ENCODE peak calls at places on chromosome 4, in six cellular contexts. One of them, this sample, is unnamed.

GRCh38 chr4:128349921-128350320 is 62.3 kb upstream of the PGRMC2 start:
- DNase-seq in K562: no peak
- DNase-seq in H1: no peak
- DNase-seq in HCT116: no peak
- DNase-seq in GM12878: no peak
- DNase-seq in HepG2: peak
- DNase-seq in this sample: no peak

GRCh38 chr4:168124008-168124641 is 31.8 kb downstream of the ANXA10 start:
- DNase-seq in K562: no peak
- DNase-seq in H1: no peak
- DNase-seq in HCT116: no peak
- DNase-seq in GM12878: no peak
- DNase-seq in HepG2: no peak
- DNase-seq in this sample: no peak

GRCh38 chr4:98341309-98341708 is 80.1 kb downstream of the RAP1GDS1 start:
- DNase-seq in K562: no peak
- DNase-seq in H1: no peak
- DNase-seq in HCT116: no peak
- DNase-seq in GM12878: no peak
- DNase-seq in HepG2: no peak
- DNase-seq in this sample: no peak

GRCh38 chr4:21830272-21830671 is 118.3 kb downstream of the KCNIP4 start:
- DNase-seq in K562: no peak
- DNase-seq in H1: no peak
- DNase-seq in HCT116: no peak
- DNase-seq in GM12878: no peak
- DNase-seq in HepG2: no peak
- DNase-seq in this sample: no peak

GRCh38 chr4:106096454-106096853 is 201.2 kb downstream of the NPNT start:
- DNase-seq in K562: no peak
- DNase-seq in H1: no peak
- DNase-seq in HCT116: no peak
- DNase-seq in GM12878: no peak
- DNase-seq in HepG2: no peak
- DNase-seq in this sample: no peak

GRCh38 chr4:177728361-177729152 is 286.3 kb upstream of the AGA start:
- DNase-seq in K562: no peak
- DNase-seq in H1: no peak
- DNase-seq in HCT116: peak
- DNase-seq in GM12878: no peak
- DNase-seq in HepG2: peak
- DNase-seq in this sample: no peak

GRCh38 chr4:84944952-84945351 is 21.5 kb downstream of the WDFY3 start:
- DNase-seq in K562: no peak
- DNase-seq in H1: no peak
- DNase-seq in HCT116: no peak
- DNase-seq in GM12878: no peak
- DNase-seq in HepG2: peak
- DNase-seq in this sample: no peak

GRCh38 chr4:2792711-2793577 is at the start of gene SH3BP2:
- DNase-seq in K562: peak
- DNase-seq in H1: no peak
- DNase-seq in HCT116: peak
- DNase-seq in GM12878: no peak
- DNase-seq in HepG2: peak
- DNase-seq in this sample: peak

GRCh38 chr4:89836897-89837384 is at the start of gene SNCA:
- DNase-seq in K562: peak
- DNase-seq in H1: peak
- DNase-seq in HCT116: no peak
- DNase-seq in GM12878: no peak
- DNase-seq in HepG2: no peak
- DNase-seq in this sample: peak

GRCh38 chr4:126991965-126992364 is 640.8 kb upstream of the INTU start:
- DNase-seq in K562: no peak
- DNase-seq in H1: no peak
- DNase-seq in HCT116: no peak
- DNase-seq in GM12878: no peak
- DNase-seq in HepG2: no peak
- DNase-seq in this sample: no peak

GRCh38 chr4:32226201-32226600 is 1506.0 kb downstream of the PCDH7 start:
- DNase-seq in K562: no peak
- DNase-seq in H1: no peak
- DNase-seq in HCT116: peak
- DNase-seq in GM12878: no peak
- DNase-seq in HepG2: no peak
- DNase-seq in this sample: no peak

GRCh38 chr4:112514079-112514448 is 1.9 kb downstream of the NEUROG2 start:
- DNase-seq in K562: no peak
- DNase-seq in H1: no peak
- DNase-seq in HCT116: no peak
- DNase-seq in GM12878: no peak
- DNase-seq in HepG2: no peak
- DNase-seq in this sample: no peak

GRCh38 chr4:137514401-137515116 is 17.7 kb downstream of the PCDH18 start:
- DNase-seq in K562: no peak
- DNase-seq in H1: no peak
- DNase-seq in HCT116: no peak
- DNase-seq in GM12878: no peak
- DNase-seq in HepG2: no peak
- DNase-seq in this sample: no peak

GRCh38 chr4:32003548-32003947 is 1283.4 kb downstream of the PCDH7 start:
- DNase-seq in K562: no peak
- DNase-seq in H1: no peak
- DNase-seq in HCT116: no peak
- DNase-seq in GM12878: no peak
- DNase-seq in HepG2: no peak
- DNase-seq in this sample: no peak

GRCh38 chr4:71293705-71294104 is 45.1 kb upstream of the SLC4A4 start:
- DNase-seq in K562: no peak
- DNase-seq in H1: no peak
- DNase-seq in HCT116: no peak
- DNase-seq in GM12878: no peak
- DNase-seq in HepG2: no peak
- DNase-seq in this sample: no peak

GRCh38 chr4:68591204-68591603 is 15.1 kb upstream of the UGT2B17 start:
- DNase-seq in K562: no peak
- DNase-seq in H1: no peak
- DNase-seq in HCT116: no peak
- DNase-seq in GM12878: no peak
- DNase-seq in HepG2: no peak
- DNase-seq in this sample: no peak
- TF ChIP-seq ZNF274 in K562: no peak
- TF ChIP-seq ZNF274 in H1: no peak
- TF ChIP-seq ZNF274 in HCT116: no peak
- TF ChIP-seq ZNF274 in GM12878: no peak
- TF ChIP-seq ZNF274 in HepG2: no peak
- TF ChIP-seq ZNF274 in this sample: no peak

DNA sequence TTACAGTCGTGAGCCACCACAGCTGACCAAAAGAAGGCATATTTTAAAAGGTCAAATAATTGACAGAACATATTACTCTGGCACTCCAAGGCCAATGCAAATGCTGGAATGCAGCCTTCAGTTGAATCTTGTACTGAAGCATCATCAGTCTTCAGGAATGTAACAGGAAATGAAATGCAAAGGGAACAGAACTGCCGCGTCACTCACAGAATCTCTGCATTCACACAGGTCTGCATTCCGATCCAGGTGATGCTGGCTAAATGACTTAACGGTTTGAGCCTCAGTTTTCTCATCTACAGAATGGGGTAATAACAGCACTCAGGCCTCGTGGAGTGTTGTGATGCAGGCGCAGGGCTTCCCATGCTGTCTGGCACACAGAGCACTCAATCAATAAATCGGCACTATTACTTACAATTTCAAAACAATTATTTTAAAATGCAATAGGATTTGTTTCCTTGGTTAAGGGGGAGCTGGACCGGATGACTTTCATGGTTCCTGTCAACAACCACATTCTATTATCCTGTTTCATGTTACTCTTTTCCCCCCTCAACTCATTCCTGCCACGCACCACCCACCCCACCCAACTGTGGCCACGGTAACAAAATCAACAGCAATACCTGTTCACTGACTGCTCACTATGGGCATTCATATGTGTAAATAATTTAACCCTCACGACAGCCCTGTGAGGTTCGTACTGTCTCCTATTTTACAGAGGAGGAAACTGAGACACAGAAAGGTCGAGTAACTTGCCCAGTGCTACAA is 32.5 kb downstream of the IGFBP7 start:
- DNase-seq in K562: no peak
- DNase-seq in H1: no peak
- DNase-seq in HCT116: no peak
- DNase-seq in GM12878: no peak
- DNase-seq in HepG2: peak
- DNase-seq in this sample: peak
- H3K9ac ChIP-seq in K562: no peak
- H3K9ac ChIP-seq in H1: no peak
- H3K9ac ChIP-seq in HCT116: no peak
- H3K9ac ChIP-seq in GM12878: no peak
- H3K9ac ChIP-seq in HepG2: no peak
- H3K9ac ChIP-seq in this sample: no peak

DNA sequence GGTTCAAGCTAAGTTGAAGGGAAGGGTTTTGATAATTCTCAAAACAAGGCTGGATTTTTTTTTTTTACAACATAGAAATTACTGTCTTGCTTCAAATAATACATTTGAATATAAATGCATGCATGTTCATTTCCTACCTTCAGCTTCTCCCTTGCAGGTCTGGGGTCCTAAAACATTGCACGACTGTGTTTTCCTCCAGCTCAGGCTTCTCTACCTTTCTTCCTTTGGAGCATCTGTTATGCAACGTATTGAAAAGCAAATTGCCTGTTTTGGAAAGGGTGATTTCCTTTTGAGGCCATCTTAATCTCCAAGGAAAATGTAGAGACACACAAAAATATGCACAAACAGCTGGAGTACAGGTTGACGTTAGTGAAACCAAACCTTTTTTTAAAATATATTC is 115.6 kb upstream of the TLL1 start:
- DNase-seq in K562: no peak
- DNase-seq in H1: no peak
- DNase-seq in HCT116: no peak
- DNase-seq in GM12878: no peak
- DNase-seq in HepG2: no peak
- DNase-seq in this sample: no peak
- H3K4me3 ChIP-seq in K562: no peak
- H3K4me3 ChIP-seq in H1: no peak
- H3K4me3 ChIP-seq in HCT116: no peak
- H3K4me3 ChIP-seq in GM12878: no peak
- H3K4me3 ChIP-seq in HepG2: no peak
- H3K4me3 ChIP-seq in this sample: no peak

GRCh38 chr4:86556791-86557415 is 37.2 kb upstream of the PTPN13 start:
- DNase-seq in K562: no peak
- DNase-seq in H1: no peak
- DNase-seq in HCT116: no peak
- DNase-seq in GM12878: no peak
- DNase-seq in HepG2: no peak
- DNase-seq in this sample: no peak
- TF ChIP-seq ZNF274 in K562: no peak
- TF ChIP-seq ZNF274 in H1: no peak
- TF ChIP-seq ZNF274 in HCT116: no peak
- TF ChIP-seq ZNF274 in GM12878: no peak
- TF ChIP-seq ZNF274 in HepG2: no peak
- TF ChIP-seq ZNF274 in this sample: no peak

GRCh38 chr4:83011779-83012630 is 1.4 kb upstream of the LIN54 start:
- DNase-seq in K562: no peak
- DNase-seq in H1: no peak
- DNase-seq in HCT116: no peak
- DNase-seq in GM12878: no peak
- DNase-seq in HepG2: no peak
- DNase-seq in this sample: no peak
- H3K9ac ChIP-seq in K562: peak
- H3K9ac ChIP-seq in H1: peak
- H3K9ac ChIP-seq in HCT116: peak
- H3K9ac ChIP-seq in GM12878: peak
- H3K9ac ChIP-seq in HepG2: peak
- H3K9ac ChIP-seq in this sample: peak

DNA sequence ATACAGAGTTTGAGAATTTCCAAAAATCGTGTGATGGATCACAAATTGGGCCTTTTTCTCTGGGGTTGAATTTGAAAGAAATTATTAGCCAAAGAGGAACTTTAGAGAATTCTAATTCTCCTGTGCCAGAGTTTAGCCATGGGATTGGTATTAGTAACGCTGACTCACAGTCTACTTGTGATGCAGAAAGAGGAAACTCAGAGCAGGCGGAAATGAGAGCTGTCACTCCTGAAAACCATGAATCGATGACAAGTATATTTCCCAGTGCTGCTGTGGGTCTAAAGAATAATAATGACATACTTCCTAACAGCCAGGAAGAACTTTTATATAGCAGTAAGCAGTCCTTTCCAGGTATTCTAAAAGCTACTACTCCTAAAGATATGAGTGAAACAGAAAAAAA is 64.9 kb downstream of the N4BP2 start:
- DNase-seq in K562: peak
- DNase-seq in H1: no peak
- DNase-seq in HCT116: peak
- DNase-seq in GM12878: peak
- DNase-seq in HepG2: no peak
- DNase-seq in this sample: no peak
- H3K4me3 ChIP-seq in K562: no peak
- H3K4me3 ChIP-seq in H1: no peak
- H3K4me3 ChIP-seq in HCT116: no peak
- H3K4me3 ChIP-seq in GM12878: no peak
- H3K4me3 ChIP-seq in HepG2: no peak
- H3K4me3 ChIP-seq in this sample: no peak

DNA sequence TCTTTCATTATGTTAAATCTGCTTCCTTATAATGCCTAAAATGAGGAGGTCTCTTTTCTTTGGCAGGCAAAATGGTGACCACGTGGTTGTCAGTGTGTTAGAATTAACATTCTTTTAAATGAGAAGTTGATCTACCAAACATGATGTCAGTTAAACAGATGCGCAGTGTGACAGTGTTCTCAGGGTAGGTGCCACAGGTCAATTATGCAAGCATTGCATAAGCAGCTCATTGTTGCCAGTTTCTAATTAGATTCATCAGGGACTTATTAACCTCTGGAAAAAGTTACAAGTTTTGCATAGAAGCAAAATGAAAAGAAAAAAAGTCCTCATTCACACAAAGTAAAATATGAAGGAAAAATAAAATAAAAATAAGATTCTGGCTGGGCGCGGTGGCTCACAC is 324.1 kb upstream of the GALNT7 start:
- DNase-seq in K562: no peak
- DNase-seq in H1: no peak
- DNase-seq in HCT116: no peak
- DNase-seq in GM12878: no peak
- DNase-seq in HepG2: no peak
- DNase-seq in this sample: no peak
- TF ChIP-seq ZNF274 in K562: no peak
- TF ChIP-seq ZNF274 in H1: no peak
- TF ChIP-seq ZNF274 in HCT116: no peak
- TF ChIP-seq ZNF274 in GM12878: no peak
- TF ChIP-seq ZNF274 in HepG2: no peak
- TF ChIP-seq ZNF274 in this sample: no peak

GRCh38 chr4:76562161-76562560 is 127.1 kb downstream of the SHROOM3 start:
- DNase-seq in K562: no peak
- DNase-seq in H1: no peak
- DNase-seq in HCT116: no peak
- DNase-seq in GM12878: no peak
- DNase-seq in HepG2: no peak
- DNase-seq in this sample: no peak
- H3K9ac ChIP-seq in K562: no peak
- H3K9ac ChIP-seq in H1: no peak
- H3K9ac ChIP-seq in HCT116: no peak
- H3K9ac ChIP-seq in GM12878: no peak
- H3K9ac ChIP-seq in HepG2: no peak
- H3K9ac ChIP-seq in this sample: no peak

This sample was measured in NT2/D1.